ENCODE peak calls at places on chromosomes 4 and X, in nine cellular contexts. E is GM03348, U is heart left ventricle, Y is RPMI7951, F is OCI-M1, Z is ascending aorta, N is dermis blood vessel endothelial cell, Q is HTR-8/SVneo, R is non-pigmented ciliary epithelial cell. B is an unnamed sample.

GRCh38 chr4:7199129-7199725 is 6.9 kb downstream of the SORCS2 start:
- DNase-seq in U (no peak), Q (no peak), R (no peak), E (no peak), N (no peak), Y (no peak), F (no peak), Z (peak), B (no peak)

GRCh38 chrX:2967998-2968909 is 38.1 kb upstream of the ARSH start:
- DNase-seq in Y (peak), R (no peak), Q (no peak), U (no peak), F (no peak), N (peak), Z (no peak), E (peak), B (no peak)

GRCh38 chrX:101206471-101206870 is 13.1 kb upstream of the DRP2 start:
- DNase-seq in Q (peak), F (peak), R (no peak), N (peak), E (peak), Y (peak), U (no peak), Z (no peak), B (no peak)

GRCh38 chr4:74665346-74665745 is 129.0 kb downstream of the BTC start:
- DNase-seq in Y (peak), E (no peak), U (no peak), Q (no peak), R (no peak), N (no peak), F (no peak), Z (no peak), B (no peak)

GRCh38 chr4:110198472-110199419 is at the start of gene ELOVL6:
- DNase-seq in Q (peak), E (peak), N (peak), Z (peak), Y (peak), R (no peak), F (peak), U (peak), B (no peak)

GRCh38 chr4:180281726-180282125 is 1961.5 kb upstream of the TENM3 start:
- DNase-seq in R (no peak), Y (peak), E (no peak), Z (no peak), F (no peak), N (no peak), Q (no peak), U (no peak), B (no peak)

GRCh38 chr4:56655209-56655626 is 25.9 kb downstream of the HOPX start:
- DNase-seq in Q (no peak), Y (no peak), R (no peak), N (peak), Z (no peak), E (peak), F (no peak), U (peak), B (no peak)

GRCh38 chrX:20951016-20951795 is 423.0 kb upstream of the CNKSR2 start:
- DNase-seq in U (no peak), N (no peak), E (no peak), Q (no peak), F (no peak), Z (no peak), Y (no peak), R (no peak), B (no peak)

GRCh38 chrX:40169193-40170086 is 71.7 kb upstream of the BCOR start:
- DNase-seq in F (peak), Z (peak), N (peak), Q (no peak), U (peak), R (peak), Y (peak), E (no peak), B (peak)

GRCh38 chrX:1587161-1587560 is 4.2 kb upstream of the AKAP17A start:
- DNase-seq in R (no peak), N (no peak), Q (no peak), Z (no peak), Y (no peak), E (no peak), U (no peak), F (no peak), B (no peak)

GRCh38 chrX:14899607-14900006 is 26.4 kb downstream of the MOSPD2 start:
- DNase-seq in Y (peak), Q (peak), N (peak), U (no peak), R (peak), F (peak), Z (no peak), E (peak), B (peak)

GRCh38 chrX:55908685-55909212 is 191.2 kb downstream of the RRAGB start:
- DNase-seq in Z (no peak), F (peak), Y (peak), R (no peak), N (peak), Q (no peak), E (peak), U (no peak), B (no peak)

GRCh38 chr4:69860007-69860406 is at the start of gene SULT1E1:
- DNase-seq in Q (no peak), E (no peak), Y (no peak), Z (no peak), F (peak), U (no peak), N (peak), R (peak), B (peak)

GRCh38 chrX:129979207-129979920 is 3.1 kb upstream of the BCORL1 start:
- DNase-seq in R (no peak), N (no peak), Y (no peak), Z (no peak), E (no peak), Q (no peak), F (peak), U (no peak), B (no peak)

GRCh38 chr4:113958766-113959540 is 20.5 kb downstream of the ARSJ start:
- DNase-seq in U (no peak), E (peak), R (peak), Z (no peak), N (peak), Q (peak), F (peak), Y (peak), B (peak)

GRCh38 chrX:26470946-26471345 is 255.0 kb downstream of the MAGEB5 start:
- DNase-seq in E (no peak), R (no peak), N (no peak), U (no peak), Z (no peak), Q (no peak), F (no peak), Y (no peak), B (no peak)

GRCh38 chr4:134470544-134470943 is 269.0 kb upstream of the PABPC4L start:
- DNase-seq in U (no peak), Z (no peak), F (peak), E (no peak), N (peak), R (no peak), Y (peak), Q (no peak), B (no peak)

GRCh38 chrX:39409246-39409917 is 608.1 kb downstream of the MID1IP1 start:
- DNase-seq in N (no peak), R (no peak), Q (no peak), F (no peak), U (no peak), Z (no peak), E (no peak), Y (peak), B (peak)

GRCh38 chrX:40539214-40540142 is 41.3 kb upstream of the ATP6AP2 start:
- DNase-seq in E (peak), Q (no peak), U (peak), Z (peak), R (no peak), Y (peak), F (peak), N (no peak), B (peak)

GRCh38 chr4:70945046-70945445 is 42.9 kb downstream of the MOB1B start:
- DNase-seq in N (no peak), R (no peak), U (no peak), Y (no peak), E (no peak), Q (no peak), Z (no peak), F (peak), B (no peak)

GRCh38 chrX:129000018-129000417 is 523.3 kb downstream of the SMARCA1 start:
- DNase-seq in Q (no peak), F (no peak), Y (no peak), U (no peak), Z (no peak), E (no peak), R (no peak), N (no peak), B (no peak)

GRCh38 chr4:55345980-55346850 is at the start of gene SRD5A3:
- DNase-seq in F (peak), Q (peak), N (peak), Y (peak), Z (peak), E (peak), U (peak), R (no peak), B (no peak)

GRCh38 chr4:155946486-155946885 is 7.2 kb downstream of the CTSO start:
- DNase-seq in Y (peak), Q (peak), R (no peak), N (no peak), U (no peak), Z (no peak), F (no peak), E (peak), B (no peak)

GRCh38 chrX:128106630-128107029 is 54.4 kb upstream of the ACTRT1 start:
- DNase-seq in Z (no peak), N (peak), R (peak), E (no peak), Y (no peak), F (peak), U (no peak), Q (peak), B (no peak)

GRCh38 chr4:622071-622995 is 3.0 kb upstream of the PDE6B start:
- DNase-seq in Y (peak), Q (no peak), E (no peak), N (no peak), Z (no peak), F (peak), U (no peak), R (no peak), B (no peak)

GRCh38 chrX:111519215-111519614 is 7.8 kb downstream of the SERTM2 start:
- DNase-seq in Z (no peak), U (no peak), N (no peak), F (peak), R (no peak), Y (peak), Q (no peak), E (no peak), B (peak)